ENCODE peak calls at places on chromosomes 6 and 20, in eight cellular contexts. One of them, this sample, is unnamed.

GRCh38 chr6:139376054-139376355 is 1.6 kb upstream of the CITED2 start:
- DNase-seq in A549: no peak
- DNase-seq in GM12864: no peak
- DNase-seq in WERI-Rb-1: no peak
- DNase-seq in colonic mucosa: no peak
- DNase-seq in fibroblast of villous mesenchyme: peak
- DNase-seq in GM20000: peak
- DNase-seq in AG09309: no peak
- DNase-seq in this sample: no peak

GRCh38 chr6:37365791-37366190 is 12.0 kb downstream of the RNF8 start:
- DNase-seq in A549: no peak
- DNase-seq in GM12864: no peak
- DNase-seq in WERI-Rb-1: no peak
- DNase-seq in colonic mucosa: no peak
- DNase-seq in fibroblast of villous mesenchyme: no peak
- DNase-seq in GM20000: no peak
- DNase-seq in AG09309: no peak
- DNase-seq in this sample: peak

GRCh38 chr6:13284646-13285045 is 43.7 kb downstream of the TBC1D7 start:
- DNase-seq in A549: no peak
- DNase-seq in GM12864: no peak
- DNase-seq in WERI-Rb-1: no peak
- DNase-seq in colonic mucosa: no peak
- DNase-seq in fibroblast of villous mesenchyme: no peak
- DNase-seq in GM20000: no peak
- DNase-seq in AG09309: no peak
- DNase-seq in this sample: no peak

GRCh38 chr6:83114164-83114563 is 46.7 kb downstream of the DOP1A start:
- DNase-seq in A549: no peak
- DNase-seq in GM12864: no peak
- DNase-seq in WERI-Rb-1: no peak
- DNase-seq in colonic mucosa: no peak
- DNase-seq in fibroblast of villous mesenchyme: peak
- DNase-seq in GM20000: no peak
- DNase-seq in AG09309: no peak
- DNase-seq in this sample: peak

GRCh38 chr6:132797975-132798819 is at the start of gene SLC18B1:
- DNase-seq in A549: no peak
- DNase-seq in GM12864: no peak
- DNase-seq in WERI-Rb-1: peak
- DNase-seq in colonic mucosa: peak
- DNase-seq in fibroblast of villous mesenchyme: no peak
- DNase-seq in GM20000: peak
- DNase-seq in AG09309: no peak
- DNase-seq in this sample: no peak

GRCh38 chr6:34524989-34525388 is 31.1 kb downstream of the SPDEF start:
- DNase-seq in A549: no peak
- DNase-seq in GM12864: no peak
- DNase-seq in WERI-Rb-1: no peak
- DNase-seq in colonic mucosa: no peak
- DNase-seq in fibroblast of villous mesenchyme: no peak
- DNase-seq in GM20000: no peak
- DNase-seq in AG09309: no peak
- DNase-seq in this sample: no peak

GRCh38 chr6:100685747-100686146 is 195.4 kb downstream of the ASCC3 start:
- DNase-seq in A549: no peak
- DNase-seq in GM12864: no peak
- DNase-seq in WERI-Rb-1: no peak
- DNase-seq in colonic mucosa: no peak
- DNase-seq in fibroblast of villous mesenchyme: no peak
- DNase-seq in GM20000: no peak
- DNase-seq in AG09309: no peak
- DNase-seq in this sample: no peak

GRCh38 chr20:44033344-44033743 is 118.7 kb downstream of the TOX2 start:
- DNase-seq in A549: no peak
- DNase-seq in GM12864: no peak
- DNase-seq in WERI-Rb-1: no peak
- DNase-seq in colonic mucosa: no peak
- DNase-seq in fibroblast of villous mesenchyme: peak
- DNase-seq in GM20000: no peak
- DNase-seq in AG09309: no peak
- DNase-seq in this sample: no peak

GRCh38 chr6:58073263-58073662 is 755.8 kb downstream of the PRIM2 start:
- DNase-seq in A549: no peak
- DNase-seq in GM12864: no peak
- DNase-seq in WERI-Rb-1: no peak
- DNase-seq in colonic mucosa: no peak
- DNase-seq in fibroblast of villous mesenchyme: no peak
- DNase-seq in GM20000: no peak
- DNase-seq in AG09309: no peak
- DNase-seq in this sample: no peak

GRCh38 chr20:32012159-32012682 is 2.0 kb downstream of the CCM2L start:
- DNase-seq in A549: no peak
- DNase-seq in GM12864: no peak
- DNase-seq in WERI-Rb-1: no peak
- DNase-seq in colonic mucosa: no peak
- DNase-seq in fibroblast of villous mesenchyme: no peak
- DNase-seq in GM20000: no peak
- DNase-seq in AG09309: no peak
- DNase-seq in this sample: no peak

GRCh38 chr20:57474816-57475215 is 50.1 kb downstream of the CTCFL start:
- DNase-seq in A549: no peak
- DNase-seq in GM12864: no peak
- DNase-seq in WERI-Rb-1: no peak
- DNase-seq in colonic mucosa: no peak
- DNase-seq in fibroblast of villous mesenchyme: no peak
- DNase-seq in GM20000: no peak
- DNase-seq in AG09309: no peak
- DNase-seq in this sample: no peak

GRCh38 chr20:57475388-57476072 is 49.4 kb downstream of the CTCFL start:
- DNase-seq in A549: no peak
- DNase-seq in GM12864: no peak
- DNase-seq in WERI-Rb-1: no peak
- DNase-seq in colonic mucosa: no peak
- DNase-seq in fibroblast of villous mesenchyme: no peak
- DNase-seq in GM20000: no peak
- DNase-seq in AG09309: no peak
- DNase-seq in this sample: no peak

GRCh38 chr20:57471496-57472210 is 53.3 kb downstream of the CTCFL start:
- DNase-seq in A549: no peak
- DNase-seq in GM12864: no peak
- DNase-seq in WERI-Rb-1: no peak
- DNase-seq in colonic mucosa: no peak
- DNase-seq in fibroblast of villous mesenchyme: no peak
- DNase-seq in GM20000: no peak
- DNase-seq in AG09309: no peak
- DNase-seq in this sample: no peak

GRCh38 chr20:57474191-57474590 is 50.7 kb downstream of the CTCFL start:
- DNase-seq in A549: no peak
- DNase-seq in GM12864: no peak
- DNase-seq in WERI-Rb-1: no peak
- DNase-seq in colonic mucosa: no peak
- DNase-seq in fibroblast of villous mesenchyme: no peak
- DNase-seq in GM20000: no peak
- DNase-seq in AG09309: no peak
- DNase-seq in this sample: no peak

GRCh38 chr20:57473246-57474042 is 51.5 kb downstream of the CTCFL start:
- DNase-seq in A549: no peak
- DNase-seq in GM12864: no peak
- DNase-seq in WERI-Rb-1: no peak
- DNase-seq in colonic mucosa: no peak
- DNase-seq in fibroblast of villous mesenchyme: no peak
- DNase-seq in GM20000: peak
- DNase-seq in AG09309: no peak
- DNase-seq in this sample: no peak
- TF ChIP-seq CTCF in A549: no peak
- TF ChIP-seq CTCF in GM12864: no peak
- TF ChIP-seq CTCF in WERI-Rb-1: no peak
- TF ChIP-seq CTCF in colonic mucosa: no peak
- TF ChIP-seq CTCF in fibroblast of villous mesenchyme: no peak
- TF ChIP-seq CTCF in GM20000: peak
- TF ChIP-seq CTCF in AG09309: no peak
- TF ChIP-seq CTCF in this sample: no peak

GRCh38 chr20:59988141-59988540 is 29.9 kb downstream of the CDH26 start:
- DNase-seq in A549: peak
- DNase-seq in GM12864: no peak
- DNase-seq in WERI-Rb-1: no peak
- DNase-seq in colonic mucosa: no peak
- DNase-seq in fibroblast of villous mesenchyme: no peak
- DNase-seq in GM20000: no peak
- DNase-seq in AG09309: no peak
- DNase-seq in this sample: peak

GRCh38 chr20:59984551-59984950 is 26.3 kb downstream of the CDH26 start:
- DNase-seq in A549: no peak
- DNase-seq in GM12864: no peak
- DNase-seq in WERI-Rb-1: no peak
- DNase-seq in colonic mucosa: no peak
- DNase-seq in fibroblast of villous mesenchyme: no peak
- DNase-seq in GM20000: peak
- DNase-seq in AG09309: no peak
- DNase-seq in this sample: no peak

GRCh38 chr20:59987135-59987534 is 28.9 kb downstream of the CDH26 start:
- DNase-seq in A549: no peak
- DNase-seq in GM12864: no peak
- DNase-seq in WERI-Rb-1: peak
- DNase-seq in colonic mucosa: no peak
- DNase-seq in fibroblast of villous mesenchyme: no peak
- DNase-seq in GM20000: no peak
- DNase-seq in AG09309: no peak
- DNase-seq in this sample: no peak

GRCh38 chr20:59985864-59986263 is 27.6 kb downstream of the CDH26 start:
- DNase-seq in A549: no peak
- DNase-seq in GM12864: no peak
- DNase-seq in WERI-Rb-1: peak
- DNase-seq in colonic mucosa: no peak
- DNase-seq in fibroblast of villous mesenchyme: no peak
- DNase-seq in GM20000: no peak
- DNase-seq in AG09309: no peak
- DNase-seq in this sample: no peak
- TF ChIP-seq CTCF in A549: no peak
- TF ChIP-seq CTCF in GM12864: peak
- TF ChIP-seq CTCF in WERI-Rb-1: peak
- TF ChIP-seq CTCF in colonic mucosa: no peak
- TF ChIP-seq CTCF in fibroblast of villous mesenchyme: no peak
- TF ChIP-seq CTCF in GM20000: no peak
- TF ChIP-seq CTCF in AG09309: no peak
- TF ChIP-seq CTCF in this sample: peak

GRCh38 chr6:135438907-135439535 is 58.5 kb downstream of the AHI1 start:
- DNase-seq in A549: no peak
- DNase-seq in GM12864: peak
- DNase-seq in WERI-Rb-1: no peak
- DNase-seq in colonic mucosa: no peak
- DNase-seq in fibroblast of villous mesenchyme: peak
- DNase-seq in GM20000: peak
- DNase-seq in AG09309: no peak
- DNase-seq in this sample: peak
- TF ChIP-seq CTCF in A549: peak
- TF ChIP-seq CTCF in GM12864: peak
- TF ChIP-seq CTCF in WERI-Rb-1: peak
- TF ChIP-seq CTCF in colonic mucosa: peak
- TF ChIP-seq CTCF in fibroblast of villous mesenchyme: peak
- TF ChIP-seq CTCF in GM20000: no peak
- TF ChIP-seq CTCF in AG09309: peak
- TF ChIP-seq CTCF in this sample: peak

GRCh38 chr6:42176981-42177380 is 3.8 kb downstream of the GUCA1A start:
- DNase-seq in A549: no peak
- DNase-seq in GM12864: no peak
- DNase-seq in WERI-Rb-1: no peak
- DNase-seq in colonic mucosa: no peak
- DNase-seq in fibroblast of villous mesenchyme: no peak
- DNase-seq in GM20000: no peak
- DNase-seq in AG09309: no peak
- DNase-seq in this sample: no peak
- TF ChIP-seq CTCF in A549: no peak
- TF ChIP-seq CTCF in GM12864: no peak
- TF ChIP-seq CTCF in WERI-Rb-1: no peak
- TF ChIP-seq CTCF in colonic mucosa: no peak
- TF ChIP-seq CTCF in fibroblast of villous mesenchyme: no peak
- TF ChIP-seq CTCF in GM20000: no peak
- TF ChIP-seq CTCF in AG09309: no peak
- TF ChIP-seq CTCF in this sample: no peak

DNA sequence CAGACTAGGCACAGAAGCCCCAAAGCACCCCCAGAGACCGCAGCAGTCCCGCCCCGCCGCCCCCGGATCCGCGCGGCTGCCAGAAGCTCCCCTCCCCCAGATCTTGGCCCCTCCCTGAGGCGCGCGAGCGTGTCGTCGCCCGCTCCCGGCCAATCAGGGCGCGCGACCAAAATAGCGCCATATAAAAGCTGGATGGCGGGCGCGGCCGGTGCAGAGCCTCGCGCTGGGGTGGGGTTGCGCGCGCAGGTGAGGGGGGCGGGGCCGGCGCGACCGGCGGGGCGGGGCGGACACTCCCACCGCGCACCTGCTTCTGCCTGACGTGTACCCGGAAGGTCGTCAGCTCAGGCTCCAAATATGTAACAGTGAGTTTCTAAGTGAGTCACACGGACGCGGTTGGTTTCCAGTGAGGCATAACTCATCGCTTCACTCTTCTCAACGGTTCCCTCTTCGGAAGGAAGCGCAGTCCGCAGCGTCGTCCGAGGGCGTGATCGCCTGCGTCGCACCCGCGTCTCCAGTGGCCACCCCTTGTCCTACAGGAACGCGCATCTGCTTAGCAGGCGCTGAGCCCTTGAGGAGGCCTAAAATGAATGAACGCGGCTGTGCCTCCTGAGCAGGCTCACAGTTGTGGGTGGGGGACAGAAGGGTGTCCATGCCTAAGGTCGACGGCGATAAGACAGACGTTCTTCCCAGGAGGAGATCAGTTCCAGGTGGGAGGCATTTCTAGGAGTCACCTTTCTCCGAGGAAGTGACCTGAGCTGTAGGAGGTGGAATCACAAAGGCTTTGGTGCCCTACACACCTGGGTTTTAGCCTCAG is 50.6 kb upstream of the EZR start:
- DNase-seq in A549: peak
- DNase-seq in GM12864: peak
- DNase-seq in WERI-Rb-1: peak
- DNase-seq in colonic mucosa: peak
- DNase-seq in fibroblast of villous mesenchyme: peak
- DNase-seq in GM20000: peak
- DNase-seq in AG09309: no peak
- DNase-seq in this sample: peak
- TF ChIP-seq CTCF in A549: no peak
- TF ChIP-seq CTCF in GM12864: peak
- TF ChIP-seq CTCF in WERI-Rb-1: peak
- TF ChIP-seq CTCF in colonic mucosa: peak
- TF ChIP-seq CTCF in fibroblast of villous mesenchyme: peak
- TF ChIP-seq CTCF in GM20000: peak
- TF ChIP-seq CTCF in AG09309: no peak
- TF ChIP-seq CTCF in this sample: peak

DNA sequence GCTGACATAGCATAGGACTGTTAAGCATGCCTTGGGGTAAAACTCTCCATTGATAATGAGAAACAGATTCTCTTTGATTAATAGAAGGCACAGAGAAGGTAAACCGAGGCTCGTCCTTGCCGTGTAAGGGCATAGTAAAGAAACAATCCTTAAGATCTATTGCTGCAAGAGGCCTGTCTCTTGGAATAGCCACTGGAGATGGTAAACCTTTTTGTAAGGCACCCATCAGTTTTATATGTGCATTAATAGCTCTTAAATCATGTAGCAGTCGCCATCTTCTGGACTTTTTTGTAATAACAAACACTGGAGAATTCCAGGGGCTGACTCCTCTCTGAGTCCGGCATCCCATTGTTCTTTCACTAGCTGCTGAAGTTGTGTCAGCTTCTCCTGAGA is 8.4 kb upstream of the ABHD12 start:
- DNase-seq in A549: peak
- DNase-seq in GM12864: no peak
- DNase-seq in WERI-Rb-1: peak
- DNase-seq in colonic mucosa: peak
- DNase-seq in fibroblast of villous mesenchyme: peak
- DNase-seq in GM20000: peak
- DNase-seq in AG09309: peak
- DNase-seq in this sample: peak
- TF ChIP-seq CTCF in A549: peak
- TF ChIP-seq CTCF in GM12864: peak
- TF ChIP-seq CTCF in WERI-Rb-1: peak
- TF ChIP-seq CTCF in colonic mucosa: peak
- TF ChIP-seq CTCF in fibroblast of villous mesenchyme: peak
- TF ChIP-seq CTCF in GM20000: peak
- TF ChIP-seq CTCF in AG09309: peak
- TF ChIP-seq CTCF in this sample: peak